ENCODE peak calls at places on chromosomes 13 and 19, in six cellular contexts. D is naive thymus-derived CD4-positive, alpha-beta T cell; Q is ascending aorta; C is GM23248; A is fibroblast of the aortic adventitia; K is cardiac fibroblast. U is an unnamed sample.

GRCh38 chr13:39407786-39408185 is 195.2 kb downstream of the LHFPL6 start:
- DNase-seq in C (no peak), Q (no peak), D (no peak), A (no peak), K (no peak), U (no peak)

GRCh38 chr13:110555601-110556223 is 5.8 kb downstream of the RAB20 start:
- DNase-seq in Q (no peak), C (no peak), K (no peak), D (no peak), A (no peak), U (no peak)

GRCh38 chr19:5154129-5154798 is 185.4 kb downstream of the KDM4B start:
- DNase-seq in K (peak), Q (peak), C (peak), D (peak), A (no peak), U (no peak)

GRCh38 chr13:22696433-22696832 is 484.3 kb upstream of the SGCG start:
- DNase-seq in Q (no peak), A (no peak), K (no peak), C (no peak), D (no peak), U (no peak)

GRCh38 chr19:325173-325936 is 19.2 kb downstream of the MIER2 start:
- DNase-seq in K (no peak), Q (no peak), D (no peak), A (no peak), C (no peak), U (no peak)

GRCh38 chr19:46849610-46850009 is 1.0 kb downstream of the AP2S1 start:
- DNase-seq in Q (no peak), D (no peak), A (peak), C (peak), K (no peak), U (no peak)

GRCh38 chr13:111139452-111139851 is 24.3 kb downstream of the ARHGEF7 start:
- DNase-seq in A (no peak), Q (no peak), D (no peak), K (no peak), C (no peak), U (no peak)

GRCh38 chr19:55344444-55344843 is 4.8 kb downstream of the KMT5C start:
- DNase-seq in C (no peak), Q (no peak), A (no peak), K (no peak), D (no peak), U (no peak)

GRCh38 chr13:80618777-80619176 is 277.9 kb upstream of the SPRY2 start:
- DNase-seq in C (no peak), K (no peak), Q (peak), D (no peak), A (peak), U (no peak)

GRCh38 chr13:32309812-32310706 is 5.1 kb downstream of the ZAR1L start:
- DNase-seq in Q (no peak), K (peak), A (peak), C (peak), D (peak), U (peak)

GRCh38 chr13:110334256-110334655 is 27.2 kb downstream of the COL4A2 start:
- DNase-seq in Q (peak), A (no peak), D (no peak), K (no peak), C (no peak), U (no peak)

GRCh38 chr19:6572217-6572616 is 18.7 kb downstream of the CD70 start:
- DNase-seq in A (no peak), D (no peak), C (no peak), K (no peak), Q (peak), U (no peak)

GRCh38 chr13:107407074-107407473 is 808.3 kb downstream of the LIG4 start:
- DNase-seq in C (no peak), K (no peak), A (no peak), D (no peak), Q (no peak), U (no peak)

GRCh38 chr13:112443191-112444000 is 67.2 kb downstream of the SPACA7 start:
- DNase-seq in D (no peak), Q (no peak), A (no peak), K (no peak), C (peak), U (no peak)

GRCh38 chr19:48433337-48433736 is 12.4 kb upstream of the GRWD1 start:
- DNase-seq in K (no peak), A (no peak), C (no peak), Q (no peak), D (no peak), U (no peak)

GRCh38 chr13:49220856-49221614 is 897 bp downstream of the MLNR start:
- DNase-seq in K (peak), Q (no peak), A (no peak), D (no peak), C (peak), U (no peak)

GRCh38 chr13:113400621-113401451 is 36.9 kb upstream of the GRTP1 start:
- DNase-seq in A (no peak), Q (peak), D (no peak), C (no peak), K (no peak), U (no peak)

GRCh38 chr13:70732611-70733010 is 624.4 kb upstream of the KLHL1 start:
- DNase-seq in C (no peak), Q (no peak), D (no peak), K (no peak), A (no peak), U (no peak)

GRCh38 chr13:45280751-45281634 is 60.0 kb downstream of the TPT1 start:
- DNase-seq in D (peak), C (peak), A (peak), K (peak), Q (peak), U (peak)

GRCh38 chr13:29924482-29924884 is 74.1 kb upstream of the UBL3 start:
- DNase-seq in A (peak), Q (no peak), D (no peak), K (peak), C (peak), U (no peak)

GRCh38 chr19:29031216-29031615 is 181.7 kb downstream of the UQCRFS1 start:
- DNase-seq in Q (no peak), C (no peak), A (peak), K (no peak), D (no peak), U (no peak)

GRCh38 chr19:55619264-55619663 is 5.1 kb downstream of the ZNF784 start:
- DNase-seq in C (peak), A (peak), K (no peak), D (no peak), Q (no peak), U (no peak)

GRCh38 chr13:28246891-28247290 is 108.5 kb downstream of the PAN3 start:
- DNase-seq in C (peak), A (no peak), Q (no peak), D (no peak), K (peak), U (no peak)

GRCh38 chr13:102310691-102311432 is 91.0 kb downstream of the FGF14 start:
- DNase-seq in A (no peak), D (no peak), K (peak), Q (no peak), C (no peak), U (no peak)

GRCh38 chr19:16199275-16199932 is 1.7 kb downstream of the AP1M1 start:
- DNase-seq in Q (no peak), C (no peak), K (no peak), D (no peak), A (no peak), U (no peak)
- H3K4me3 ChIP-seq in Q (peak), C (peak), K (no peak), D (peak), A (peak), U (no peak)

GRCh38 chr19:45636902-45637301 is 2.3 kb downstream of the EML2 start:
- DNase-seq in C (no peak), D (no peak), Q (no peak), A (no peak), K (no peak), U (no peak)

GRCh38 chr19:45641274-45642105 is 2.3 kb upstream of the EML2 start:
- DNase-seq in A (peak), D (peak), K (peak), Q (peak), C (peak), U (peak)

GRCh38 chr19:45640849-45641273 is 1.7 kb upstream of the EML2 start:
- DNase-seq in C (no peak), A (no peak), Q (no peak), D (no peak), K (no peak), U (peak)

GRCh38 chr19:45637890-45638667 is 1.1 kb downstream of the EML2 start:
- DNase-seq in K (peak), A (peak), Q (no peak), C (peak), D (no peak), U (no peak)

DNA sequence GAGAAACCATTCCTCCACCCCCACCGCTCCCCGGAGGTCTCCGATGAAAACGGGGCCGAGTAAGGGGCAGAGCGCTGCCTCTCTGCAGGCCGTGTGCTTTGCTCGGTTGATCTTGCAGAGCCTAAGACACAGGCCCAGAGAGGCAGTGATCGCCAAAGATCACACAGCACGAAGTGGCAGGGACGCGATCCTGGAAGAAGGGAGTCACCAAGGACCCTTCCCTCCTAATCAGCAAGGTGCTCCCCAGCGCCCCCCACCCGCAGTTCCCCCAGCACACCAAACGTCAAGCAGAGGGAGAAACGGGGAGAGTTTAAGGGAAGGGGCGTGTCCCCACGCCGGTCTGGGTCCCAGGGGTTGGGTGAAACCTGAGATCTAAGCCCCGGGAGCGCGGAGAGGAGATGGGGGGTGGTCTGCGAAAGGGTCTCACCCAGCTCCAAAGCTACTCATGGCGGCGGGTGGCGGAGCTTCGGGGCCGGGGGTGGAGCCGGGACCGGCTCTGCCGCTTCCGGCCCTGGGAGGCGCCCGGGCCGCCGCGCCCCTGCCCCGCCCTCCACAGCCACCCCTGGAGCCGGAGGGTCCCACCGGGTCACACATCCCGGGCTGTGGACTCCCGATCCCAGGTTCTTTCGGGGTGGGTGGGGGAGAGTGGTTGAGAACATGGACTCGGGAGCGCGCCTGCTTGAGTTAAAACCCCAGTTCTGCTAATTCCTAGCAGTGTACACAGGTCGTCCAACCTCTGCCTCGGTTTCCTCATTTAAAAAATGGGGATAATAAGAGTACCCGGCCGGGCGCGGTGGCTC is at the start of gene EML2:
- DNase-seq in D (peak), K (no peak), A (no peak), C (peak), Q (peak), U (no peak)
- H3K4me3 ChIP-seq in D (peak), K (peak), A (peak), C (peak), Q (peak), U (peak)

DNA sequence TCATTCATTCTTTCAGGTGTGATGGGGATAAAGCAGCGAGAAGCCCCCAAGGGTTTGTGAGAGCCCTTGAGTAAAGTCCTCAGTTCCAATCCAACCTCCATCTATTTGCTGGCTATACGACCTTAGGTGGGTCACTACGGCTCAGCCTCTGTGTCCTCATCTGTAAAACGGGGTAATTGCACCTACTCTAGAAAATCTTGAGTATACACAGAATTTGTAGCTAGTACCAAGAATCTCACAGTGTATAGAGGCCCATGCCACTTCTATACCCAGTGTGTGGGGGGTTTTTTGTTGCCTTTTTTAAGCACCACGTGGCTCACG is 406 bp upstream of the DNMT1 start:
- DNase-seq in K (no peak), D (no peak), A (no peak), C (no peak), Q (no peak), U (no peak)
- H3K4me3 ChIP-seq in K (peak), D (peak), A (peak), C (peak), Q (peak), U (peak)

GRCh38 chr19:15456871-15457700 is 7.3 kb downstream of the RASAL3 start:
- DNase-seq in D (no peak), A (no peak), C (peak), K (no peak), Q (no peak), U (no peak)
- H3K4me3 ChIP-seq in D (no peak), A (no peak), C (no peak), K (no peak), Q (peak), U (no peak)

DNA sequence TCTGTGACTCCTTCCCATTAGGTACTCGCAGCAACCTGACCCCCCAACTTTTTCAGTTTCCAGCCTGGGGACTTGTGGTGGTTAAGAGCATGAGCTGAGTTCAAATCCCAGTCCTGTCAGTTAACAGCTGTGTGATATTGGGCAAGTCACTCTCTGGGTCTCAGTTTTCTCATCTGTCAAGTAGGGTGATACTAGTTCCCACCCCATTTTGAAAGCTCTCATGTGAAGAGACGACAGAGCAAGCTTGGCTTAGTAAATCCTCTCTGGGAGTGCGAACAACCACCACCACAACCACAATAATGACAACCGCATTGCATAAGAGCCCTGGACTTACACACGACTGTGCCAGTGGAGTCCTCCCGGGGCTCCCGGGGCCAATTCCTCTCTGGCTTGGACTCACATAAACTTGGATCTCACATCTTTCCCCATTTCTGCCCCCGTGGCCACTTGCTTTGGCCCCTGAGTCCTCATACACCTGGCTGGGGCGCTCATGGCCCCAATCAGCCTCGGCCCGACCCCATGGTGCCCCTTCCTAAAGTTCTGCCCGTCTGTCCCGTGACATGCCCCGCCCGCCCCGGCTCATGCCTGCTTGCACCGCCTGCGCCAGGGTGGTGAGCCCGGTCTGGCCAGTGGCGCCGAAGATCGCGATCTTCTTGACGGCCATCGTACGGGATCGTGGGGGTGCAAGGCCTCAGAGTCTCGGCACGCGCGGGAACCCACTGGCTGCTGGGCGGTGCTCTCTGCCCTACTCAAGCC is at the start of gene BLVRB:
- DNase-seq in K (peak), A (peak), D (peak), Q (no peak), C (peak), U (no peak)
- H3K4me3 ChIP-seq in K (peak), A (peak), D (peak), Q (peak), C (peak), U (peak)

DNA sequence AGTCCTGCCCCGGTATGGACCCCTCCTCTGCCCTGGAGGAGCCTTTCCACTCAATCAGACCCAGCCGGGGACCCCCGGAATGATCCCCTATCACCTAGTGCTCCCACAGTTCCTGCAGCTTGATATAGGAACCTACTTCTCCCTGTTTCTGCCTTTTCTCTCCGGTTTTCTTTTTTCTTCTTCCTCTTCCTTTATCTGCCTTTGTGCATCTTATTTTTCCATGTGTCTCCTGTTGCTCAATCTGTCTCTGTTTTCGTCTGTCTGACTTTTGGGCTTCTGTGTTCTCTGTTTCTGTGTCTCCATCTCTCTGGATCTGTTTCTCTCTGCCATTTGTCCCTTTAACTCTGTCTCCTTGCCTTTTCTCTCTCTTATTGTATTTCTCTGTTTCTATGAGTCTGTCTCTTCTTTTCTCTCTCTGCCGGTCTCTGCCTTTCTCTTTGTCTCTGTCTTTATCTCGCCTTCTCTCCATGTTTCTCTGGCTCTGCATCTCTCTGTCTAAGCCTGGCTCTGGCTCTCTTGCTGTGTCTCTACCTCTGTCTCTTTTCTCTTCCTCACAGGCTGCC is 10.0 kb downstream of the MEGF8 start:
- DNase-seq in C (no peak), K (no peak), D (no peak), A (no peak), Q (no peak), U (no peak)
- H3K4me3 ChIP-seq in C (no peak), K (no peak), D (no peak), A (no peak), Q (no peak), U (no peak)

DNA sequence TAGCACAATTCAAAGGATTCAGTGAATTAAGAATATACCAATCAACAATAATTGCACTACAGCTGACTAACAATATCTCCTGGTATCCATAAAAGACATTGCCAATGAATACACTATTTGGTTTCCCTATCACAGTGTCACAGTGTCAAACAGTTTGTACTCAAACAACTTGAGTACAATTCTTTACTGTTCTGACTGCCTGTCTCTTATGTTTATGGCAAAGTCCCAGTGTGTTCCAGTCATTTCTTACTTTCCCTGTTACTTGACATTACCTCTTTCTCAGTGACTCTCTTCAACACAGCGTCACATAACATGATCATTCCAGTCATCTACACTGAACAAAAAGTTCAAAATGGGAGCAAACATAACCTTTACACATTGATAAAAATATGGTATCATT is 21.2 kb upstream of the RNASEH2B start:
- DNase-seq in A (no peak), D (no peak), K (no peak), Q (no peak), C (no peak), U (no peak)
- H3K4me3 ChIP-seq in A (no peak), D (no peak), K (no peak), Q (no peak), C (no peak), U (no peak)

GRCh38 chr19:39352549-39353285 is 10.5 kb downstream of the SAMD4B start:
- DNase-seq in Q (no peak), A (peak), K (no peak), C (peak), D (no peak), U (no peak)
- H3K4me3 ChIP-seq in Q (no peak), A (no peak), K (no peak), C (peak), D (no peak), U (no peak)

GRCh38 chr19:50344661-50345318 is 15.6 kb upstream of the KCNC3 start:
- DNase-seq in D (no peak), K (no peak), C (no peak), Q (no peak), A (no peak), U (no peak)
- H3K4me3 ChIP-seq in D (no peak), K (no peak), C (no peak), Q (no peak), A (no peak), U (no peak)

U was measured in Jurkat, Clone E6-1.